ENCODE peak calls at places on chromosomes 13 and 19, in nine cellular contexts. K is neuronal stem cell, P is colonic mucosa, A is breast epithelium, H is mucosa of descending colon, I is transverse colon, X is body of pancreas, C is A673, N is prostate gland. R is an unnamed sample. For H3K4me1, the result is how much of the 10 kb centered on the place peaks cover.

GRCh38 chr13:55439450-55439849 is 1701.3 kb upstream of the PRR20A start:
- DNase-seq in K (no peak), P (no peak), A (no peak), H (no peak), I (no peak), X (no peak), C (no peak), N (no peak), R (no peak)

GRCh38 chr19:45400192-45400591 is 4.7 kb downstream of the PPP1R13L start:
- DNase-seq in K (no peak), P (no peak), A (peak), H (no peak), I (no peak), X (no peak), C (no peak), N (peak), R (no peak)

GRCh38 chr13:50080158-50080855 is 65.1 kb downstream of the KCNRG start:
- DNase-seq in K (peak), P (peak), A (no peak), H (peak), I (peak), X (no peak), C (peak), N (peak), R (no peak)

GRCh38 chr19:7947939-7948338 is 4.5 kb upstream of the TIMM44 start:
- DNase-seq in K (no peak), P (no peak), A (no peak), H (no peak), I (no peak), X (no peak), C (no peak), N (no peak), R (no peak)

GRCh38 chr19:7595466-7596133 is at the start of gene CAMSAP3:
- DNase-seq in K (peak), P (peak), A (no peak), H (peak), I (peak), X (peak), C (peak), N (peak), R (no peak)

GRCh38 chr13:78636493-78636892 is 22.5 kb downstream of the OBI1 start:
- DNase-seq in K (no peak), P (no peak), A (no peak), H (no peak), I (no peak), X (no peak), C (no peak), N (no peak), R (no peak)

GRCh38 chr13:75566658-75567057 is 17.1 kb downstream of the UCHL3 start:
- DNase-seq in K (no peak), P (no peak), A (no peak), H (no peak), I (no peak), X (no peak), C (peak), N (no peak), R (no peak)

GRCh38 chr13:30094015-30094533 is 213.3 kb downstream of the KATNAL1 start:
- DNase-seq in K (no peak), P (no peak), A (no peak), H (no peak), I (no peak), X (no peak), C (no peak), N (no peak), R (no peak)

GRCh38 chr13:76667551-76667950 is 218.7 kb downstream of the KCTD12 start:
- DNase-seq in K (no peak), P (peak), A (no peak), H (no peak), I (no peak), X (no peak), C (peak), N (no peak), R (no peak)

GRCh38 chr19:29643361-29643935 is 21.8 kb upstream of the PLEKHF1 start:
- DNase-seq in K (no peak), P (no peak), A (no peak), H (no peak), I (no peak), X (no peak), C (no peak), N (no peak), R (no peak)

GRCh38 chr13:45446181-45446580 is 18.6 kb upstream of the COG3 start:
- DNase-seq in K (no peak), P (no peak), A (no peak), H (no peak), I (no peak), X (no peak), C (no peak), N (no peak), R (no peak)

DNA sequence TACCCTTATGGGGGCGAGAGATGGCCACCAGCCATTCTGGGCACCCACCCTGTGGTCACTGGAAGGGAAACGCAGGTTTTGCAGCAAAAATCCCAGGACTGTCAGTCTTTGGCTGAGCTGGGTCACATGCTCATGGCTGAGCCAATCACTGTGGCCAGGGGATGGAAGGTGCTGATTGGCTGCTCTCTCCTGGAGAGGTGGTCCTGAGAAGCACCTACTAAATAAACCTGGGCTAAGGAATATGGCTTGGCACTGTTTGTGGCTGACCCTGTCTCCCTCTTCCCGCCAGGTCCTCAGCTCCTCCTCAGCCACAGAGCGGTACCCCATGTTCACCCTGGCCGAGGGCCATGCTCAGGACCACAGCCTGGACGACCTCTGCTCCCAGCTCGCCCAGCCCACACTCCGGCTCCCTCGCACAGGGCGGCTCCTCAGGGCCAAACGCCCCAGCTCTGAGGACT is 8.9 kb downstream of the ATG4D start:
- DNase-seq in K (no peak), P (peak), A (no peak), H (no peak), I (no peak), X (no peak), C (peak), N (no peak), R (no peak)
- H3K4me1 ChIP-seq in K (under half), P (under half), A (under half), H (under half), I (under half), X (under half), C (under half), N (under half), R (under half)

DNA sequence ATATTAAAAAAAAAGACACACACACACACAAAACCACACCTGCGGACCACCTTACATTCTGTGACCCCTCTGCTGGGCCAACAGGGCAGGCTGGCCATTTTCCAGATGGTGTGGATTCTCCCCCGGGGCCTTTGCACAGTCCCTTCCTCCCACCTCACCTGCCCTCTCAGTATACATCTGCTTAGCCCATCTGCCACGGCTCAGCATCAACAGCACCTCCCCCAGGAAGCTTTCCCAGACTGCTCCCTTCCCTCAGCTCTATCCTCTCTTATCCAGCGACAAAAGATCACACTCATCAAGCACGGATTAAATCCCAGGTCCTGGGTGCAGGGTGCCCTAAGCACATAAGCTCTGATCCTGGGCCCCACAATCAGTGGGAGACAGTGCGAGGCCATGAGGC is 4.5 kb downstream of the ZNF787 start:
- DNase-seq in K (no peak), P (no peak), A (no peak), H (no peak), I (no peak), X (no peak), C (no peak), N (no peak), R (no peak)
- H3K4me1 ChIP-seq in K (under half), P (under half), A (under half), H (half or more), I (half or more), X (half or more), C (under half), N (under half), R (half or more)

DNA sequence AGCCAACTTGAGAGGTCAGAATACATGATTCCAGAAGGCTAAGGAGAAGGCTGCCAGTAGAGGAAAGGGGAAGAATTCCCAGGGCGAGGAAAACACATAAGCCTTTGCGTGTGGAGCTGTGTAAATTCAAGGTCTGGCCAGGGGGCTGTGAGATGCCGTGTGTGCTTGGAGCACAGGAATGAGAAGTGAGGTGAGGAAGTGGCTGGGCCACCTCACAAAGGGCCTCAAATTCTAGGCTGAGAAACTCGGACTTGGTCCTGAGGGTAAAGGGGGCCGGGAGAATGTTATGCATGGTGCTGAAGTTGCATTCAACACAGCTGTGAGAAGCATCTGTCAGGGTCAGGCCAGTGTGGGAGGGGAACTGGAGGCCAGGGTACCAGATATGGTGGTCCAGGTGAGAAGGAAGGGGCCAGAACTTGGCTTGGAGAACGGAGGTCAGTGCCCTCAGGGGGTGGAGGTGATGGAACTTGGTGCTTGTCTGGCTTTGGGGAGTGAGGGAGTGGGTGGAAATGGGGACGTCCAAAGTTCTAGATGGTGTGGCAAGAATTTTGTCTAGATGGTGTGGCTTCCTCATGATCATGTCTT is 4.9 kb upstream of the ZNF580 start:
- DNase-seq in K (no peak), P (no peak), A (no peak), H (no peak), I (no peak), X (no peak), C (no peak), N (no peak), R (no peak)
- H3K4me1 ChIP-seq in K (under half), P (under half), A (under half), H (under half), I (under half), X (half or more), C (under half), N (under half), R (half or more)

DNA sequence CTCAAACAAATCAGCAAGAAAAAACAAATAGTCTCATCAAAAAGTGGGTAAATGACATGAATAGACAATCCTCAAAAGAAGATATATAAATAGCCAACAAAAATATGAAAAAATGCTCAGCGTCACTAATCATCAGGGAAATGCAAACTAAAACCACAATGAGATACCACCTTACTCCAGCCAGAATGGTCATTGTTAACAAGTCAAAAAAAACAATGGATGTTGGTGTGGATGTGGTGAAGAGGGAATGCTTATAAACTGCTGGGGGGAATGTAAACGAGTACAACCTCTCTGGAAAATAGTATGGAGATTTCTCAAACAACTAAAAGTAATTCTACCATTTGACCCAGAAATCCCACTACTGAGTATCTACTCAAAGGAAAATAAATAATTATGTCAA is 239.2 kb upstream of the RFC3 start:
- DNase-seq in K (no peak), P (no peak), A (no peak), H (no peak), I (no peak), X (no peak), C (no peak), N (no peak), R (no peak)
- H3K4me1 ChIP-seq in K (under half), P (under half), A (under half), H (under half), I (under half), X (under half), C (under half), N (under half), R (under half)

DNA sequence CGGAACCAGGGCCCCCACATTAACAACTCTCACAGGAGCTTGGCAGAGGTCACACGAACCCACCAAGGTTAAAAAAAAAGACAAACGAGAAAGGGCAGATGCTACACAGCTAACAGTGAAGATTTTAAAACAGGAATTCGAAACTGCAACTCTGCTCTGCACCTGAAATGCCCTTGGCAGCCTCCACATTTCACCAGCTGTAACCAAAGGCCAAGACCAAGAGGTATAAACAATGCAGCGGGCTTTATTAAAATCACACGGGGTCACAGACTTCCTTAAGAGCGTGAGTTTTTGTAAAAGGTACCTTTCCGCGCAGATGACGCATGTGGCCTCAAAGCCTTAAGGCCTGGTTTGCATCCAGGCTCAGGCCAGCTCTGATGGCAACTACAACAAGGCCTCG is 88.2 kb downstream of the STK24 start:
- DNase-seq in K (no peak), P (no peak), A (no peak), H (no peak), I (no peak), X (no peak), C (no peak), N (no peak), R (no peak)
- H3K4me1 ChIP-seq in K (under half), P (under half), A (under half), H (half or more), I (half or more), X (under half), C (under half), N (under half), R (half or more)

R was measured in gastrocnemius medialis.